ENCODE peak calls at places on chromosomes 4 and X, in ten cellular contexts. C is body of pancreas, K is heart left ventricle, T is endothelial cell of umbilical vein, U is lower lobe of right lung, Q is cardiac muscle cell, M is psoas muscle, X is AG10803, W is prostate gland, J is uterus. E is an unnamed sample.

GRCh38 chr4:184450045-184450444 is 24.3 kb downstream of the IRF2 start:
- DNase-seq in C (no peak), K (no peak), T (peak), U (no peak), Q (no peak), M (no peak), X (peak), W (no peak), J (no peak), E (no peak)

GRCh38 chr4:184653650-184654049 is 4.1 kb downstream of the PRIMPOL start:
- DNase-seq in C (no peak), K (no peak), T (no peak), U (no peak), Q (no peak), M (no peak), X (peak), W (no peak), J (no peak), E (no peak)

GRCh38 chrX:88613338-88613737 is 133.7 kb upstream of the CPXCR1 start:
- DNase-seq in C (no peak), K (no peak), T (peak), U (no peak), Q (peak), M (no peak), X (no peak), W (no peak), J (no peak), E (no peak)

GRCh38 chrX:28189011-28189410 is 207.8 kb upstream of the DCAF8L1 start:
- DNase-seq in C (no peak), K (no peak), T (peak), U (no peak), Q (no peak), M (no peak), X (no peak), W (no peak), J (no peak), E (no peak)

GRCh38 chrX:30278365-30278764 is 30.8 kb downstream of the NR0B1 start:
- DNase-seq in C (no peak), K (no peak), T (no peak), U (no peak), Q (no peak), M (no peak), X (peak), W (no peak), J (no peak), E (no peak)

GRCh38 chr4:151099976-151100417 is 569 bp downstream of the RPS3A start:
- DNase-seq in C (no peak), K (no peak), T (no peak), U (no peak), Q (no peak), M (no peak), X (peak), W (no peak), J (no peak), E (no peak)

GRCh38 chrX:39816871-39817731 is 280.7 kb downstream of the BCOR start:
- DNase-seq in C (no peak), K (no peak), T (no peak), U (no peak), Q (no peak), M (no peak), X (peak), W (no peak), J (no peak), E (peak)

GRCh38 chrX:40107291-40108083 is 9.7 kb upstream of the BCOR start:
- DNase-seq in C (peak), K (peak), T (peak), U (peak), Q (peak), M (peak), X (no peak), W (peak), J (peak), E (peak)

GRCh38 chr4:48668254-48669017 is 111.6 kb downstream of the FRYL start:
- DNase-seq in C (no peak), K (no peak), T (no peak), U (no peak), Q (peak), M (no peak), X (no peak), W (no peak), J (no peak), E (no peak)
- H3K4me3 ChIP-seq in C (no peak), K (no peak), T (no peak), U (no peak), Q (no peak), M (no peak), X (no peak), W (no peak), J (no peak), E (no peak)

GRCh38 chr4:84493092-84493850 is 5.8 kb downstream of the NKX6-1 start:
- DNase-seq in C (peak), K (no peak), T (no peak), U (no peak), Q (peak), M (no peak), X (peak), W (no peak), J (no peak), E (no peak)
- H3K4me3 ChIP-seq in C (no peak), K (peak), T (no peak), U (no peak), Q (peak), M (peak), X (no peak), W (no peak), J (no peak), E (peak)

GRCh38 chr4:145182212-145182611 is 1.8 kb upstream of the OTUD4 start:
- DNase-seq in C (no peak), K (no peak), T (no peak), U (no peak), Q (no peak), M (no peak), X (no peak), W (no peak), J (no peak), E (no peak)

GRCh38 chr4:145179201-145179860 is 1.1 kb downstream of the OTUD4 start:
- DNase-seq in C (peak), K (peak), T (peak), U (peak), Q (peak), M (peak), X (peak), W (peak), J (peak), E (peak)

GRCh38 chr4:145181091-145181501 is 707 bp upstream of the OTUD4 start:
- DNase-seq in C (no peak), K (no peak), T (no peak), U (no peak), Q (no peak), M (no peak), X (no peak), W (no peak), J (no peak), E (no peak)

GRCh38 chr4:145178740-145179139 is 1.6 kb downstream of the OTUD4 start:
- DNase-seq in C (no peak), K (no peak), T (no peak), U (no peak), Q (no peak), M (no peak), X (no peak), W (no peak), J (no peak), E (no peak)

DNA sequence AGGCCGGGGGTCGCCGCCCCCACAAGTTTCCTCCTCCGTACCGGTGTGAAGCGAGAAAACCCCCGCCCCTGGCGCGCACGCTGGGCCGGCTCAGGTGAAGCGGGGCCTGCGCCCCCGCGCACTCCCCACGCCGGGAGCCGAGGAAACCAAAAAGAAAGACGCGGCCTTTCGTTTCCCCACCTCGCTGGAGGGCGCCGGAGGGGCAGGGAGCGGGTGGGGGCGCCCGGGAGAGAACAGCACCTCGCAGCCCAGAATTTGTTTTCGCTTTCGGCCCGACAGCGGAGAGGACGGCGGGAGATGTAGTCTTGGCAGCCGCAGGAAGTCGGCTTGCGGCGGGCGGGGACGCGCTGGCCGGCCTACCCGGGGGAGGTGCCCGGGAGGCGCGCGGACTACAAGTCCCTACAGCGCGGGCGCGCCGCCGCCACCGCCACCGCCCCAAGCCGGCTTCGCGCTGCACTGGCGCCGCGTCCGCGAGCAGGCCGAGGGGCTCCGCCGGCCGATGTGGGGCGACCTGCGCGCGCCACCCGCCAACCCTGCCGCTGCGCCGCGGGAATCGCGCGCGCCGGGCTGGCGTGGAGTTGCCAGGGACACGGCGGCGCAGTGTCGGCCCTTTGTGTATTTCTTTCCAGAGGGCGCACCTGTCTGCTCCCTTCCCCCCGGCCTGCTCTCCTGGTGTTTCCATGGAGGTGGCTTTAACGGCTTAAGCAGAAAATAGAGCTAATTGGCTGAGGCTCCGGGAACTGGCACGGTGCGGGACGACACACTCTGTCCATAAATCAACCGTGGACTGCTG is at the start of gene OTUD4:
- DNase-seq in C (peak), K (peak), T (peak), U (peak), Q (peak), M (peak), X (peak), W (peak), J (peak), E (peak)
- H3K4me3 ChIP-seq in C (peak), K (peak), T (peak), U (peak), Q (peak), M (peak), X (peak), W (peak), J (peak), E (peak)

DNA sequence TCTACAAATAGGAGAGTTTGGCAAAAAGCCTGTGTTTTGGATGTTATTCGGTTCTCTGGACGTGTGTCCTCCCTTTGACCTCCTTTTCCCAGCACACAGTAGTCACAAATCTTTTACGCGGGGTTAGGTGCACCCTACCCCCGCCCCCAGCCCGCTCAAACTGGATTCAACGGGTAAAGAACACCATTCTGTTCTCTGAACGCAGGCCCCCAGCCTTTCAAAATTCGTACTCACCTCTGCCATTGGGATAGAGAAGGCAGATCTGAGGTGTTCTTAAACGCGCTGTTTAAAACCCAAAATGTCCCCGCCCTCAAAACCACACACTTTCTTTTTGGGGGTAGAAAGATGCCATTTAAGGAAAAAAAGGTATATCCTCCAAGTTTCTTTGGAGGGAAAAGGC is 2.7 kb downstream of the LEF1 start:
- DNase-seq in C (no peak), K (no peak), T (no peak), U (no peak), Q (no peak), M (no peak), X (no peak), W (no peak), J (no peak), E (no peak)
- H3K4me3 ChIP-seq in C (no peak), K (peak), T (no peak), U (peak), Q (peak), M (peak), X (no peak), W (peak), J (no peak), E (peak)

DNA sequence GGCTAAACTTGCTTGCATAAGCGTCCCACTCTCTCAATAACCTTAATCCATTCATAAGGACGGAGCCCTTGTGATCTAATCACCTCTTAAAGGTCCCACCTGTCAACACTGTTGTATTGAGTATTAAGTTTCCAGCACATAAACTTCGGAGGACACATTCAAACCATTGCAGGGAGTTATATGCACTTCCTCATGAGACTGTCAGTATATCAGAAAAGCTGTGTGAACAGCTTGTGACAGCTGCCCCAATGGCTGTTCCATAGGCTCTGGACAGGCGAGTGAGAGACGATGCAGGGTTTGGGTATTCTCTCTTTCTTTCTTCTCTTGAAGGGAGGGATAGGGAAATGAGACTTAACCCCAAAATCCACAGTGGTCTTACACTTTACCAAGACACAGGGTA is 64.2 kb upstream of the RPL34 start:
- DNase-seq in C (no peak), K (no peak), T (no peak), U (no peak), Q (no peak), M (no peak), X (no peak), W (no peak), J (no peak), E (no peak)
- H3K4me3 ChIP-seq in C (no peak), K (no peak), T (no peak), U (no peak), Q (no peak), M (no peak), X (no peak), W (no peak), J (no peak), E (no peak)

GRCh38 chrX:53684415-53685192 is 1.9 kb downstream of the HUWE1 start:
- DNase-seq in C (no peak), K (no peak), T (no peak), U (peak), Q (no peak), M (no peak), X (no peak), W (no peak), J (no peak), E (peak)
- H3K4me3 ChIP-seq in C (no peak), K (peak), T (peak), U (peak), Q (peak), M (peak), X (peak), W (peak), J (peak), E (peak)

E was measured in spleen.